ENCODE peak calls at places on chromosomes 2 and 18, in six cellular contexts. U, F, E, A, K and N are unnamed samples.
A peak's percentile ranks its signal among the peaks of the same experiment; 100 is the strongest.

GRCh38 chr2:53859354-53860159 is at the start of gene GPR75:
- DNase-seq in F (no peak), E (no peak), A (no peak), U (no peak), K (no peak), N (no peak)

GRCh38 chr2:183001948-183002347 is 36.3 kb downstream of the NCKAP1 start:
- DNase-seq in F (no peak), U (no peak), A (peak; percentile 88), E (no peak), K (no peak), N (no peak)

GRCh38 chr18:24089059-24089458 is 49.8 kb upstream of the CABYR start:
- DNase-seq in U (peak; percentile 9), F (peak; percentile 13), K (no peak), E (peak; percentile 3), A (peak; percentile 38), N (no peak)

GRCh38 chr2:241991236-241991635 is 121.7 kb downstream of the RTP5 start:
- DNase-seq in A (no peak), F (no peak), U (no peak), K (no peak), E (no peak), N (no peak)

GRCh38 chr2:126835261-126835660 is 63.4 kb upstream of the TEX51 start:
- DNase-seq in F (no peak), U (no peak), E (no peak), A (no peak), K (no peak), N (no peak)

GRCh38 chr2:233000886-233001750 is 11.9 kb downstream of the NGEF start:
- DNase-seq in F (no peak), K (no peak), U (no peak), E (no peak), A (no peak), N (no peak)

GRCh38 chr2:98903767-98904485 is 32.1 kb downstream of the CRACDL start:
- DNase-seq in K (no peak), E (no peak), F (no peak), A (peak; percentile 49), U (no peak), N (no peak)

GRCh38 chr2:125386074-125386473 is 1269.9 kb upstream of the GYPC start:
- DNase-seq in K (no peak), E (no peak), A (no peak), U (no peak), F (no peak), N (no peak)

GRCh38 chr2:55010149-55010591 is 40.1 kb downstream of the RTN4 start:
- DNase-seq in F (peak; percentile 66), A (peak; percentile 60), U (no peak), E (peak; percentile 70), K (peak; percentile 36), N (peak; percentile 11)

GRCh38 chr2:184599054-184599874 is 935 bp downstream of the ZNF804A start:
- DNase-seq in F (peak; percentile 85), E (peak; percentile 43), U (no peak), K (no peak), A (peak; percentile 5), N (no peak)

GRCh38 chr18:45785015-45785597 is 40.4 kb upstream of the SIGLEC15 start:
- DNase-seq in U (no peak), K (no peak), A (peak; percentile 29), E (no peak), F (no peak), N (no peak)

GRCh38 chr2:60759654-60760053 is 3.6 kb downstream of the PAPOLG start:
- DNase-seq in K (no peak), F (no peak), A (peak; percentile 71), E (no peak), U (peak; percentile 69), N (no peak)

GRCh38 chr18:9617006-9617542 is 2.7 kb upstream of the PPP4R1 start:
- DNase-seq in U (no peak), K (no peak), E (no peak), F (peak; percentile 47), A (peak; percentile 38), N (no peak)

GRCh38 chr18:23198217-23198845 is 63.0 kb downstream of the CABLES1 start:
- DNase-seq in A (no peak), E (no peak), F (no peak), U (no peak), K (no peak), N (no peak)

GRCh38 chr2:120832296-120833070 is 96.8 kb downstream of the GLI2 start:
- DNase-seq in A (no peak), F (no peak), K (no peak), E (no peak), U (no peak), N (no peak)

GRCh38 chr2:170255971-170256370 is 78.0 kb downstream of the MYO3B start:
- DNase-seq in K (no peak), E (no peak), F (peak; percentile 1), U (no peak), A (no peak), N (no peak)

GRCh38 chr18:46378126-46378863 is 274.1 kb downstream of the HAUS1 start:
- DNase-seq in K (no peak), U (no peak), A (peak; percentile 23), E (no peak), F (no peak), N (no peak)

GRCh38 chr2:75596784-75597183 is 36.0 kb upstream of the EVA1A start:
- DNase-seq in F (peak; percentile 59), K (no peak), A (no peak), U (no peak), E (no peak), N (no peak)

GRCh38 chr2:179124282-179124681 is 74.3 kb upstream of the CCDC141 start:
- DNase-seq in A (no peak), F (no peak), E (no peak), K (no peak), U (no peak), N (no peak)

GRCh38 chr2:7133521-7133920 is 216.3 kb downstream of the RNF144A start:
- DNase-seq in A (peak; percentile 5), K (no peak), E (no peak), F (peak; percentile 5), U (no peak), N (no peak)

GRCh38 chr2:96140941-96141623 is 2.8 kb upstream of the ASTL start:
- DNase-seq in K (no peak), E (no peak), F (no peak), A (no peak), U (no peak), N (no peak)